ENCODE peak calls at places on chromosomes 4 and X, in five cellular contexts. O is AG04449; U is CD8-positive, alpha-beta T cell; C is mesothelial cell of epicardium; D is HFF-Myc. A is an unnamed sample.

GRCh38 chrX:132483951-132484350 is 4.9 kb downstream of the MBNL3 start:
- DNase-seq in D (no peak), U (no peak), O (no peak), C (no peak), A (no peak)

GRCh38 chr4:60241886-60242285 is 958.2 kb upstream of the ADGRL3 start:
- DNase-seq in O (no peak), U (no peak), D (no peak), C (no peak), A (no peak)

GRCh38 chr4:111601671-111602070 is 543.6 kb upstream of the FAM241A start:
- DNase-seq in D (no peak), O (no peak), U (no peak), C (no peak), A (no peak)

GRCh38 chr4:119733431-119733830 is 104.8 kb upstream of the PDE5A start:
- DNase-seq in U (no peak), O (no peak), D (no peak), C (no peak), A (no peak)

GRCh38 chrX:53356186-53356585 is 66.3 kb downstream of the SMC1A start:
- DNase-seq in C (no peak), U (no peak), D (no peak), O (no peak), A (no peak)

GRCh38 chrX:1223253-1223621 is 10.8 kb upstream of the CRLF2 start:
- DNase-seq in C (no peak), U (no peak), D (no peak), O (no peak), A (no peak)

GRCh38 chrX:108225456-108225730 is 133.8 kb downstream of the ATG4A start:
- DNase-seq in D (no peak), C (no peak), O (no peak), U (no peak), A (no peak)

GRCh38 chr4:184453402-184454160 is 20.8 kb downstream of the IRF2 start:
- DNase-seq in O (peak), C (no peak), U (no peak), D (peak), A (no peak)

GRCh38 chrX:19698691-19699090 is 183.4 kb upstream of the MAP3K15 start:
- DNase-seq in C (no peak), U (no peak), O (no peak), D (no peak), A (no peak)

GRCh38 chrX:132676561-132677186 is 187.8 kb upstream of the MBNL3 start:
- DNase-seq in O (no peak), C (no peak), U (no peak), D (no peak), A (no peak)

GRCh38 chr4:22456291-22456690 is 59.6 kb downstream of the ADGRA3 start:
- DNase-seq in U (no peak), D (no peak), O (no peak), C (no peak), A (no peak)

GRCh38 chr4:92045718-92046117 is 258.0 kb upstream of the GRID2 start:
- DNase-seq in O (no peak), C (no peak), U (no peak), D (no peak), A (no peak)

GRCh38 chr4:11881364-11881763 is 452.7 kb upstream of the HS3ST1 start:
- DNase-seq in C (no peak), U (no peak), D (no peak), O (no peak), A (no peak)

GRCh38 chrX:1476682-1477081 is 24.0 kb upstream of the ASMTL start:
- DNase-seq in C (peak), O (no peak), D (no peak), U (no peak), A (no peak)

GRCh38 chr4:94917146-94917545 is 159.4 kb downstream of the BMPR1B start:
- DNase-seq in O (no peak), D (no peak), U (no peak), C (no peak), A (no peak)

GRCh38 chr4:97507587-97508245 is 635.6 kb downstream of the STPG2 start:
- DNase-seq in U (no peak), D (no peak), C (no peak), O (no peak), A (no peak)

GRCh38 chrX:371907-372306 is 14.8 kb downstream of the PPP2R3B start:
- DNase-seq in D (no peak), C (no peak), U (no peak), O (no peak), A (no peak)

GRCh38 chr4:115770046-115770543 is 656.7 kb upstream of the NDST4 start:
- DNase-seq in U (no peak), D (no peak), C (no peak), O (no peak), A (no peak)

GRCh38 chr4:145937021-145937861 is 1.4 kb downstream of the ZNF827 start:
- DNase-seq in O (no peak), D (no peak), U (peak), C (peak), A (peak)

GRCh38 chr4:102139132-102139573 is 206.1 kb downstream of the SLC39A8 start:
- DNase-seq in D (no peak), C (no peak), U (no peak), O (no peak), A (no peak)

GRCh38 chrX:120677017-120677652 is 47.3 kb upstream of the C1GALT1C1 start:
- DNase-seq in O (no peak), D (no peak), C (no peak), U (no peak), A (no peak)

GRCh38 chrX:63506320-63506719 is 155.2 kb upstream of the SPIN4 start:
- DNase-seq in U (no peak), C (no peak), D (no peak), O (no peak), A (no peak)

GRCh38 chrX:14697453-14697852 is 168.1 kb downstream of the GLRA2 start:
- DNase-seq in O (no peak), D (peak), U (no peak), C (no peak), A (no peak)

GRCh38 chr4:146591986-146592385 is 46.7 kb upstream of the POU4F2 start:
- DNase-seq in U (no peak), O (no peak), C (no peak), D (no peak), A (no peak)

GRCh38 chrX:12770440-12770839 is 20.8 kb upstream of the PRPS2 start:
- DNase-seq in O (no peak), C (no peak), D (no peak), U (no peak), A (no peak)

GRCh38 chr4:102430511-102430910 is 70.6 kb upstream of the NFKB1 start:
- DNase-seq in U (no peak), C (no peak), D (no peak), O (no peak), A (no peak)

GRCh38 chrX:47513697-47514085 is 30.7 kb upstream of the ZNF41 start:
- DNase-seq in D (no peak), U (no peak), O (no peak), C (no peak), A (no peak)

GRCh38 chrX:13374364-13374763 is 54.5 kb upstream of the ATXN3L start:
- DNase-seq in O (no peak), U (no peak), C (no peak), D (no peak), A (no peak)

GRCh38 chr4:77376788-77377460 is 219.9 kb downstream of the CCNG2 start:
- DNase-seq in C (no peak), O (no peak), D (no peak), U (no peak), A (no peak)

GRCh38 chrX:38804481-38805293 is 3.4 kb downstream of the MID1IP1 start:
- DNase-seq in D (no peak), C (peak), U (peak), O (no peak), A (peak)

GRCh38 chrX:57573754-57574153 is 18.1 kb upstream of the ZXDB start:
- DNase-seq in O (no peak), D (no peak), C (no peak), U (no peak), A (no peak)

GRCh38 chr4:33722254-33722653 is 2522.1 kb downstream of the ARAP2 start:
- DNase-seq in C (no peak), O (peak), D (no peak), U (no peak), A (no peak)

GRCh38 chr4:183300070-183300469 is 20.0 kb downstream of the CLDN22 start:
- DNase-seq in U (no peak), C (no peak), O (no peak), D (no peak), A (no peak)

GRCh38 chr4:141127884-141128283 is 5.4 kb downstream of the RNF150 start:
- DNase-seq in C (no peak), U (no peak), D (no peak), O (no peak), A (no peak)

GRCh38 chrX:16687514-16687913 is 25.0 kb downstream of the CTPS2 start:
- DNase-seq in O (no peak), C (no peak), D (no peak), U (no peak), A (no peak)

GRCh38 chr4:148030486-148030885 is 298.6 kb downstream of the ARHGAP10 start:
- DNase-seq in U (no peak), O (peak), D (no peak), C (no peak), A (no peak)

GRCh38 chr4:189178125-189178746 is 762.4 kb upstream of the FRG1 start:
- DNase-seq in C (no peak), D (no peak), O (no peak), U (no peak), A (no peak)

DNA sequence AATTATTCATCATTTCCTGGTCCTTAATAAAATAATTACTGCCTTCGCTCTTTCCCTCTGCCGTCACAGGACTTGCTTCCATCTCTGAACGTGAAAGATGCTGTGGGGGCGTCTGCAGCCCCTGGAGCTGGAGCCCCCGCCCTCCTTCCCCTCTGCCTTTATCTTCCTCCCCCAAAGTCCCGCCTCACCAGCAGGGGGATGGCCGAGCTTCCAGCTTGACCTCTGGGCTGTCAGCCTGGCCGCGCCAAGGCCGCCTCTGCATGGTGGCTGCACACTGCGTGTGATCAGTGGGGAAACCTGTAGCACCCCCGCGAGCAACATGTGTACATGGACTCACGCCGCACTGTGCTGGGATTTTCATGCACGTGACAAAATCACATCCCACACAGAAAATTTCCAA is 26.4 kb upstream of the PSAPL1 start:
- DNase-seq in C (no peak), U (no peak), O (no peak), D (no peak), A (no peak)
- TF ChIP-seq CTCF in C (no peak), U (no peak), O (no peak), D (no peak), A (no peak)

GRCh38 chr4:104860227-104861123 is 286.2 kb upstream of the TET2 start:
- DNase-seq in C (peak), U (peak), O (peak), D (peak), A (no peak)
- TF ChIP-seq CTCF in C (peak), U (peak), O (peak), D (peak), A (peak)

DNA sequence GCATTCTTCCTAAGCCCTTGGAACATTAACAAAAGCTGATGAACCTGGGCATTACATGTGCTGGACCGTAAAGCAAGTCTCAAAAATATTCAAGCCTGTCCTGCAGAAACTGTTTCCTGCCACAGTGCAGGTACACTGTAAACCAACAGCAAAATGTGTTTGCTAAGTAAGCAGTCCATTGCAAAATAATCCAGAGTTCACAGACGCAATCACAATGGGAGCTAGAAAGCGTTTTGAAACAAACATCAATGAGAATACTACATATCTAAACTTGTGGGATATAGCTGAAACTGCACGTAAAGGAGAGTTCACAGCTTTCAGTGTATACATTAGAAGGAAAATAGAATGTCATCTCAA is 61.6 kb downstream of the RGS12 start:
- DNase-seq in C (no peak), D (no peak), U (no peak), O (no peak), A (no peak)
- TF ChIP-seq CTCF in C (no peak), D (no peak), U (no peak), O (no peak), A (no peak)

GRCh38 chrX:50905334-50905733 is 5.2 kb upstream of the BMP15 start:
- DNase-seq in C (no peak), D (no peak), O (no peak), U (no peak), A (no peak)
- TF ChIP-seq CTCF in C (peak), D (peak), O (no peak), U (no peak), A (no peak)

GRCh38 chrX:137432609-137433008 is 133.3 kb upstream of the ZIC3 start:
- DNase-seq in U (no peak), O (no peak), D (no peak), C (no peak), A (no peak)
- TF ChIP-seq CTCF in U (no peak), O (no peak), D (no peak), C (peak), A (no peak)

GRCh38 chr4:113908829-113909228 is 70.6 kb downstream of the ARSJ start:
- DNase-seq in O (no peak), C (no peak), U (no peak), D (no peak), A (no peak)
- TF ChIP-seq CTCF in O (no peak), C (no peak), U (no peak), D (no peak), A (no peak)

GRCh38 chr4:55411621-55412020 is 15.9 kb downstream of the TMEM165 start:
- DNase-seq in U (no peak), C (no peak), D (no peak), O (no peak), A (no peak)

GRCh38 chr4:55407119-55407518 is 11.4 kb downstream of the TMEM165 start:
- DNase-seq in U (no peak), C (no peak), O (no peak), D (no peak), A (no peak)

GRCh38 chr4:55410431-55410830 is 14.7 kb downstream of the TMEM165 start:
- DNase-seq in U (no peak), O (no peak), C (no peak), D (no peak), A (no peak)

GRCh38 chr4:55407764-55408163 is 12.0 kb downstream of the TMEM165 start:
- DNase-seq in O (no peak), C (no peak), D (no peak), U (no peak), A (no peak)

DNA sequence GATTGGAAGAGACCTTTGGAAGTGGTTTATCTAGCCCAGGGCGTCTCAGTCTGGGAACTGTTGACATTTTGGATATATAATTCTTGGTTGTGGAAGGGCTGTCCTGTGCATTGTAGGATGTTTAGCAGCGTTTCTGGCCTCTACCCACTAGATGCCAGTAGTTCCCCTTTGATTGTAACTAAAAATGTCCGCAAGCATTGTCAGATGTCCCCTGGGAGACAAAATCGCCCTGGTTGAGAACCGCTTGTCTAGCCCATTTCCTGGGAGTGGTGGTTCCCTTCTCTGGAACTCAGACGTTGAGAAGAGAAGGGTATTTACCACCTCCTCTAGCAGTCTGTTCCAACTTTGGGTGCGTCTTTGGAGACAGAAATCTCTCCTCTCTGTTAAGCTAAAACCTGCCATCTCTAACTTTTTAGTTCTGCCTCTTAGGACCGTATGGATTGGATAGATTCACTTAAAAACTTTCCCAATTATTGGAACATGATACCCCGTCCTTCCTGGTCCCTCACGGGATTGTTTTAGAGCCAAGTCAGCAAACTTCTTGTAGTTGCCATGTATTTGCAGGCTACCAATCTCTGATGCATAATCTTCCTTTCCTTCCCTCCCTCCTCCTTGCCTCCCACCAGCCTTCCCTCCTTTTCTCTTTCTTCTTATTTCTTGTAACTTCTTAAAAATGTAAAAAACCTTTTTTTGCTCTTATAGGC is 13.9 kb downstream of the TMEM165 start:
- DNase-seq in O (no peak), U (no peak), D (no peak), C (no peak), A (no peak)
- TF ChIP-seq CTCF in O (peak), U (no peak), D (peak), C (no peak), A (no peak)

GRCh38 chrX:118181030-118181429 is 64.4 kb upstream of the KLHL13 start:
- DNase-seq in O (no peak), U (no peak), D (no peak), C (no peak), A (no peak)

GRCh38 chrX:118182050-118182449 is 65.4 kb upstream of the KLHL13 start:
- DNase-seq in U (no peak), D (no peak), C (no peak), O (no peak), A (no peak)

GRCh38 chrX:118179718-118180117 is 63.1 kb upstream of the KLHL13 start:
- DNase-seq in D (no peak), O (no peak), U (no peak), C (no peak), A (no peak)

GRCh38 chrX:118179161-118179560 is 62.6 kb upstream of the KLHL13 start:
- DNase-seq in U (no peak), D (no peak), C (no peak), O (no peak), A (no peak)

GRCh38 chrX:118183606-118184005 is 67.0 kb upstream of the KLHL13 start:
- DNase-seq in D (no peak), C (no peak), O (no peak), U (no peak), A (no peak)
- TF ChIP-seq CTCF in D (no peak), C (no peak), O (no peak), U (no peak), A (no peak)

GRCh38 chrX:34300871-34301270 is 168.8 kb upstream of the FAM47A start:
- DNase-seq in U (no peak), C (peak), D (peak), O (no peak), A (no peak)
- TF ChIP-seq CTCF in U (no peak), C (peak), D (no peak), O (peak), A (no peak)